ENCODE peak calls at places on chromosome 17, in nine cellular contexts. E is H1; V is CD4-positive, alpha-beta T cell; L is AG04450; D is right atrium auricular region; R is HAP-1; F is SJSA1; X is IMR-90; S is endodermal cell. B is an unnamed sample.

GRCh38 chr17:61009619-61010018 is 332.0 kb downstream of the BCAS3 start:
- DNase-seq in F (no peak), X (peak; percentile 42), V (no peak), R (no peak), E (no peak), L (no peak), S (no peak), D (no peak), B (no peak)

GRCh38 chr17:44989552-44990138 is 21.5 kb upstream of the C1QL1 start:
- DNase-seq in L (no peak), D (no peak), R (no peak), E (no peak), X (no peak), V (no peak), F (no peak), S (peak; percentile 39), B (no peak)

GRCh38 chr17:45702666-45703266 is 81.4 kb upstream of the CRHR1 start:
- DNase-seq in X (peak; percentile 23), S (peak; percentile 71), F (no peak), V (no peak), R (peak; percentile 11), D (no peak), L (no peak), E (no peak), B (no peak)

GRCh38 chr17:17872468-17873345 is 35.9 kb upstream of the SREBF1 start:
- DNase-seq in F (no peak), D (no peak), V (no peak), E (no peak), L (no peak), R (no peak), X (peak; percentile 32), S (peak; percentile 44), B (no peak)

GRCh38 chr17:28726396-28726911 is 421 bp upstream of the TLCD1 start:
- DNase-seq in R (peak; percentile 86), V (peak; percentile 56), L (no peak), D (no peak), F (peak; percentile 73), E (no peak), S (peak; percentile 94), X (peak; percentile 39), B (peak; percentile 41)

GRCh38 chr17:44543905-44544523 is 13.3 kb upstream of the FZD2 start:
- DNase-seq in V (no peak), R (no peak), E (no peak), X (no peak), S (no peak), F (no peak), L (no peak), D (no peak), B (no peak)

GRCh38 chr17:38466346-38467315 is 38.4 kb downstream of the ARHGAP23 start:
- DNase-seq in D (no peak), E (no peak), L (no peak), S (no peak), V (no peak), R (no peak), F (no peak), X (no peak), B (no peak)

GRCh38 chr17:57577751-57578607 is 167.1 kb downstream of the CCDC182 start:
- DNase-seq in F (peak; percentile 63), L (peak; percentile 38), R (peak; percentile 83), D (peak; percentile 80), X (peak; percentile 70), V (no peak), E (no peak), S (peak; percentile 79), B (no peak)

GRCh38 chr17:73591278-73592078 is 52.8 kb downstream of the SDK2 start:
- DNase-seq in V (peak; percentile 47), D (no peak), S (no peak), R (no peak), F (no peak), L (no peak), E (no peak), X (no peak), B (no peak)

GRCh38 chr17:68468785-68469184 is 11.5 kb upstream of the WIPI1 start:
- DNase-seq in L (no peak), X (peak; percentile 12), D (no peak), F (no peak), R (no peak), E (no peak), V (no peak), S (peak; percentile 74), B (no peak)

GRCh38 chr17:82101301-82101715 is 3.3 kb upstream of the FASN start:
- DNase-seq in D (no peak), S (no peak), L (no peak), V (no peak), R (peak; percentile 11), E (no peak), F (no peak), X (no peak), B (no peak)

GRCh38 chr17:83025636-83026280 is 53.7 kb upstream of the METRNL start:
- DNase-seq in L (no peak), R (no peak), E (no peak), V (no peak), F (no peak), D (peak; percentile 42), X (no peak), S (peak; percentile 29), B (no peak)

GRCh38 chr17:74373838-74374606 is 6.7 kb downstream of the GPR142 start:
- DNase-seq in S (no peak), X (no peak), E (no peak), R (no peak), L (no peak), D (no peak), F (no peak), V (no peak), B (no peak)

GRCh38 chr17:56886288-56886721 is 27.5 kb downstream of the TRIM25 start:
- DNase-seq in L (no peak), X (no peak), V (no peak), E (no peak), S (no peak), D (no peak), F (no peak), R (no peak), B (no peak)

GRCh38 chr17:55664287-55664686 is 58.4 kb downstream of the TMEM100 start:
- DNase-seq in R (no peak), D (no peak), S (no peak), L (no peak), F (no peak), V (no peak), E (no peak), X (no peak), B (no peak)

GRCh38 chr17:42315402-42316156 is 27.3 kb downstream of the STAT5A start:
- DNase-seq in X (no peak), S (no peak), L (no peak), E (no peak), V (peak; percentile 26), D (no peak), R (no peak), F (no peak), B (no peak)

GRCh38 chr17:75086496-75087181 is 1.1 kb upstream of the SLC16A5 start:
- DNase-seq in F (no peak), R (no peak), D (no peak), S (peak; percentile 72), L (no peak), X (no peak), V (no peak), E (no peak), B (no peak)

GRCh38 chr17:49862781-49863331 is 15.0 kb upstream of the TAC4 start:
- DNase-seq in X (no peak), E (no peak), R (no peak), L (no peak), S (no peak), V (no peak), F (no peak), D (no peak), B (no peak)

GRCh38 chr17:56629450-56630187 is 36.1 kb downstream of the NOG start:
- DNase-seq in F (peak; percentile 77), R (peak; percentile 51), S (peak; percentile 88), D (no peak), L (peak; percentile 7), X (peak; percentile 37), V (no peak), E (peak; percentile 50), B (no peak)

GRCh38 chr17:70478883-70479282 is 309.6 kb downstream of the KCNJ2 start:
- DNase-seq in R (no peak), S (no peak), E (no peak), D (no peak), L (no peak), V (no peak), X (no peak), F (no peak), B (no peak)
- H3K9me3 ChIP-seq in R (no peaks in the 10 kb centered on the region), S (peaks cover 9% of the 10 kb centered on the region), E (peaks cover 6% of the 10 kb centered on the region), D (peaks cover 10% of the 10 kb centered on the region), L (peaks cover 5% of the 10 kb centered on the region), V (no peaks in the 10 kb centered on the region), X (peaks cover 6% of the 10 kb centered on the region), F (no peaks in the 10 kb centered on the region), B (peaks cover 7% of the 10 kb centered on the region)

DNA sequence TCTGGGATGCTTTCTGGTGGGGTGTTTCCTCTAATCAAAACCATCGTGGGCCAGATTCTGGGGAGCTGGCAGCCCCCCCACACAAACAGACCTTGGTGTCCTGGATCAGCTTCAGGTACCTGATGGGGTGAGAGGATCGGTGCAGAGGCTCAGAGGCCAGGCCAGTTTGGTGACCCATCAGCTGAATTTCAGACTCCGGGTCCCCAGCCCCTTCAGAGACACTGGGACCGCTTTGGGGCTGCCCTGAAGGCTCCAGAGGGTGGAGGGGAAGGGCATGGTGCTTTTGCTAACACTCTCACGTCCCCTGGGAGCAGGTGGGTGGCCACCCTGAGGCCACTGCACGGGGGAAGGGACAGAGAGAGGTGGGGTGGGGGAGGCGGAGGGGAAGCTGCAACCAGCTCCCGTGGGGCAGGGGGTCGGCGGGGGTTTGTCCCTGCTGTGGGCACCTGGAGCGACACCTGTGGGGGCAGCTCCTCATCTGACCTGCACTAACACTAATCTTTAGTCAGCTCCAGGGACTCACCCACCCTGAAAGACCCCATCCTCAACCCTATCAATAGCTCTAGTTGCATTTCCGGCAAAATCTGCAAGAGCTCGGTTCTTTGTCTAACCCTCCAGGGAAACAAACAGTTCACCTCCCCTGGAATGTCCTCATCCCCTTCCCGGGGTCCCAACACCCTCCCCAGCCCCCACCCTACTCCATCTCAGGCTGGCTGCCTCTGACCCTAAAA is 91.7 kb upstream of the CBX4 start:
- DNase-seq in X (no peak), L (no peak), D (no peak), E (no peak), F (no peak), V (no peak), S (peak; percentile 74), R (no peak), B (no peak)
- H3K27me3 ChIP-seq in X (peaks cover 49% of the 10 kb centered on the region), L (peaks cover 36% of the 10 kb centered on the region), D (peaks cover 15% of the 10 kb centered on the region), E (peaks cover 9% of the 10 kb centered on the region), F (peaks cover 17% of the 10 kb centered on the region), V (peaks cover 54% of the 10 kb centered on the region), S (no peaks in the 10 kb centered on the region), R (peaks cover 8% of the 10 kb centered on the region), B (peaks cover 17% of the 10 kb centered on the region)

GRCh38 chr17:27082023-27082774 is 211.7 kb upstream of the WSB1 start:
- DNase-seq in V (no peak), E (no peak), S (no peak), F (no peak), D (no peak), L (no peak), R (no peak), X (no peak), B (no peak)
- H3K9me3 ChIP-seq in V (no peaks in the 10 kb centered on the region), E (peaks cover 74% of the 10 kb centered on the region), S (peaks cover 89% of the 10 kb centered on the region), F (no peaks in the 10 kb centered on the region), D (no peaks in the 10 kb centered on the region), L (peaks cover 20% of the 10 kb centered on the region), R (no peaks in the 10 kb centered on the region), X (peaks cover 9% of the 10 kb centered on the region), B (no peaks in the 10 kb centered on the region)

DNA sequence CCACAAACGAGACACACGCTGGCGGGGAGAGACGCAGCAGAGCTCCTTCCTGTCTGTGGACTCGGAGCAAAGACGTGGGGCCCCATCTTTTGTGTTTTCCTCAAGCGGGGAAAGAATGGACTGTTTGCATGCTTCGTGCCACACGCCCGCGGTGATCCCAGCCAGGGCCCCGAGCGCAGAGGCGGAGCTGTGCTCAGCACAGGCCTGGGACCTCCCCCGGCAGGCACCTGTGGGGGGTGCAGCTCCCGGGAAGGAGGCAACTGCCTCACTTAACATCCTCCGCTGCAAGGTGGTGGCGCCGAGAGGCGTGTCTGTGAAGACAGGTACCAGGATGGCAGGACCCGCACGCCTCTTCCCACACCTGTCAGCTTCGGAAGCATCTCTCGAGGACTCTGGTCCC is 19.2 kb downstream of the TRARG1 start:
- DNase-seq in R (peak; percentile 39), V (peak; percentile 51), E (peak; percentile 73), D (no peak), F (no peak), X (no peak), S (peak; percentile 92), L (no peak), B (no peak)
- H3K27me3 ChIP-seq in R (no peaks in the 10 kb centered on the region), V (peaks cover 2% of the 10 kb centered on the region), E (no peaks in the 10 kb centered on the region), D (peaks cover 7% of the 10 kb centered on the region), F (peaks cover 8% of the 10 kb centered on the region), X (peaks cover 56% of the 10 kb centered on the region), S (no peaks in the 10 kb centered on the region), L (peaks cover 43% of the 10 kb centered on the region), B (peaks cover 10% of the 10 kb centered on the region)

B was measured in esophagus squamous epithelium.